ENCODE peak calls at places on chromosomes 3 and 15, in five cellular contexts. H is nephron progenitor cell, F is GM04503, S is substantia nigra, Q is posterior vena cava. C is an unnamed sample.

GRCh38 chr15:31101262-31102048 is at the start of gene TRPM1:
- DNase-seq in Q (no peak), S (peak), H (no peak), F (no peak), C (peak)

GRCh38 chr3:171213178-171213577 is 186.7 kb upstream of the SLC2A2 start:
- DNase-seq in Q (no peak), S (no peak), H (no peak), F (no peak), C (no peak)

GRCh38 chr15:89486726-89487050 is 9.7 kb downstream of the RHCG start:
- DNase-seq in F (no peak), H (no peak), S (no peak), Q (peak), C (peak)

GRCh38 chr3:113783463-113783862 is 36.6 kb downstream of the ATP6V1A start:
- DNase-seq in F (peak), H (no peak), Q (no peak), S (no peak), C (no peak)

GRCh38 chr15:83365370-83365938 is 81.0 kb upstream of the BNC1 start:
- DNase-seq in F (peak), Q (no peak), S (peak), H (peak), C (peak)

GRCh38 chr3:166274996-166275395 is 437.8 kb upstream of the BCHE start:
- DNase-seq in Q (no peak), S (no peak), H (no peak), F (no peak), C (no peak)

GRCh38 chr3:62833538-62833937 is 41.7 kb downstream of the CADPS start:
- DNase-seq in H (no peak), F (no peak), S (no peak), Q (no peak), C (no peak)

GRCh38 chr15:70584838-70585706 is 178.3 kb downstream of the UACA start:
- DNase-seq in F (no peak), H (peak), S (no peak), Q (no peak), C (no peak)

GRCh38 chr3:184066211-184066610 is 13.4 kb downstream of the HTR3C start:
- DNase-seq in F (no peak), Q (no peak), S (no peak), H (no peak), C (no peak)

GRCh38 chr3:183046883-183047282 is 52.4 kb downstream of the MCCC1 start:
- DNase-seq in F (no peak), H (no peak), S (no peak), Q (no peak), C (peak)

GRCh38 chr3:52789746-52790040 is 4.9 kb upstream of the ITIH3 start:
- DNase-seq in S (no peak), Q (peak), F (no peak), H (no peak), C (no peak)

GRCh38 chr3:14837188-14837587 is 18.4 kb downstream of the FGD5 start:
- DNase-seq in Q (peak), S (no peak), H (no peak), F (no peak), C (no peak)

GRCh38 chr3:10249833-10250232 is 1.6 kb downstream of the TATDN2 start:
- DNase-seq in H (no peak), F (no peak), S (no peak), Q (no peak), C (no peak)

GRCh38 chr15:100762913-100763627 is 116.6 kb upstream of the ALDH1A3 start:
- DNase-seq in F (no peak), H (no peak), Q (peak), S (no peak), C (no peak)

GRCh38 chr3:7382293-7383033 is 521.5 kb downstream of the GRM7 start:
- DNase-seq in Q (no peak), H (no peak), F (no peak), S (no peak), C (no peak)

GRCh38 chr3:183880121-183880520 is 4.6 kb downstream of the PARL start:
- DNase-seq in F (no peak), S (no peak), H (no peak), Q (no peak), C (no peak)

GRCh38 chr15:78448441-78449219 is 10.6 kb downstream of the IREB2 start:
- DNase-seq in H (no peak), S (no peak), Q (no peak), F (no peak), C (no peak)

GRCh38 chr3:101720851-101721649 is 3.4 kb upstream of the CEP97 start:
- DNase-seq in H (no peak), F (no peak), S (no peak), Q (no peak), C (peak)

GRCh38 chr3:38555149-38555840 is 59.2 kb downstream of the EXOG start:
- DNase-seq in F (no peak), S (no peak), Q (no peak), H (no peak), C (no peak)

GRCh38 chr15:29870495-29871151 is 48.4 kb upstream of the TJP1 start:
- DNase-seq in Q (no peak), S (no peak), F (no peak), H (peak), C (no peak)

GRCh38 chr3:16307832-16308531 is 43.0 kb downstream of the OXNAD1 start:
- DNase-seq in H (no peak), F (no peak), Q (no peak), S (no peak), C (no peak)

GRCh38 chr3:120067090-120067489 is 27.2 kb downstream of the GSK3B start:
- DNase-seq in H (no peak), Q (no peak), S (no peak), F (no peak), C (no peak)

GRCh38 chr3:11624161-11624560 is 19.6 kb downstream of the VGLL4 start:
- DNase-seq in H (no peak), S (no peak), Q (no peak), F (no peak), C (no peak)

GRCh38 chr3:118628704-118629341 is 405.8 kb downstream of the IGSF11 start:
- DNase-seq in S (peak), Q (no peak), H (peak), F (no peak), C (peak)

C was measured in RPMI8226.